ENCODE peak calls at places on chromosome 6, in six cellular contexts. R, I, P, F, X and T are unnamed samples.

GRCh38 chr6:134249759-134250602 is 67.9 kb downstream of the SGK1 start:
- DNase-seq in P (peak), X (peak), I (no peak), R (no peak), F (no peak), T (no peak)

GRCh38 chr6:137777299-137778075 is 89.6 kb upstream of the TNFAIP3 start:
- DNase-seq in I (no peak), P (no peak), R (no peak), X (peak), F (no peak), T (no peak)

GRCh38 chr6:157629220-157629619 is 193.8 kb upstream of the SNX9 start:
- DNase-seq in F (peak), X (peak), P (no peak), I (no peak), R (no peak), T (no peak)

GRCh38 chr6:169724554-169725269 is 412 bp upstream of the PHF10 start:
- DNase-seq in P (peak), R (no peak), X (no peak), F (peak), I (peak), T (peak)

GRCh38 chr6:20704325-20704724 is 170.1 kb downstream of the CDKAL1 start:
- DNase-seq in I (no peak), F (no peak), X (no peak), R (no peak), P (no peak), T (no peak)

GRCh38 chr6:56693246-56693607 is 50.5 kb upstream of the DST start:
- DNase-seq in F (peak), X (peak), R (no peak), I (peak), P (peak), T (peak)

GRCh38 chr6:2197177-2197671 is 48.2 kb downstream of the GMDS start:
- DNase-seq in F (no peak), I (peak), X (peak), R (no peak), P (peak), T (no peak)

GRCh38 chr6:129609635-129610034 is 100.3 kb downstream of the ARHGAP18 start:
- DNase-seq in X (no peak), I (no peak), P (no peak), F (no peak), R (no peak), T (no peak)

GRCh38 chr6:52418606-52419005 is 1.5 kb upstream of the EFHC1 start:
- DNase-seq in X (no peak), P (no peak), I (no peak), F (no peak), R (no peak), T (no peak)

GRCh38 chr6:106908386-106908840 is 66.1 kb downstream of the CD24 start:
- DNase-seq in P (no peak), I (no peak), X (no peak), F (no peak), R (no peak), T (no peak)

GRCh38 chr6:4299476-4299875 is 164.1 kb upstream of the ECI2 start:
- DNase-seq in I (no peak), R (no peak), P (peak), F (no peak), X (no peak), T (no peak)

GRCh38 chr6:22149501-22150490 is 147.0 kb downstream of the PRL start:
- DNase-seq in X (peak), I (no peak), P (no peak), F (no peak), R (peak), T (peak)

GRCh38 chr6:142011156-142011555 is 121.6 kb upstream of the GJE1 start:
- DNase-seq in P (peak), I (no peak), F (no peak), X (peak), R (no peak), T (no peak)

GRCh38 chr6:24858154-24858801 is 59.6 kb upstream of the ARMH2 start:
- DNase-seq in I (no peak), R (no peak), F (no peak), P (peak), X (peak), T (no peak)

GRCh38 chr6:45558858-45559257 is 181.1 kb upstream of the SUPT3H start:
- DNase-seq in I (no peak), X (no peak), F (no peak), R (no peak), P (peak), T (no peak)

GRCh38 chr6:158472453-158472852 is 87.4 kb upstream of the TMEM181 start:
- DNase-seq in P (no peak), F (no peak), X (no peak), I (no peak), R (no peak), T (no peak)

GRCh38 chr6:95230071-95230740 is 347.1 kb upstream of the MANEA start:
- DNase-seq in F (no peak), P (no peak), R (no peak), X (no peak), I (no peak), T (no peak)

GRCh38 chr6:79607000-79607399 is 24.1 kb upstream of the SH3BGRL2 start:
- DNase-seq in I (no peak), X (no peak), F (no peak), P (no peak), R (no peak), T (no peak)

GRCh38 chr6:47722178-47722577 is 23.8 kb downstream of the ADGRF4 start:
- DNase-seq in F (no peak), R (no peak), P (no peak), X (no peak), I (no peak), T (no peak)

GRCh38 chr6:142816024-142816423 is 129.0 kb downstream of the HIVEP2 start:
- DNase-seq in P (no peak), F (no peak), X (peak), R (no peak), I (no peak), T (no peak)

GRCh38 chr6:39881851-39882566 is 52.3 kb downstream of the MOCS1 start:
- DNase-seq in R (no peak), F (no peak), X (peak), P (peak), I (no peak), T (no peak)

GRCh38 chr6:170183521-170183920 is 107.4 kb downstream of the DLL1 start:
- DNase-seq in R (no peak), I (no peak), X (no peak), P (no peak), F (no peak), T (no peak)

GRCh38 chr6:51738614-51739013 is 348.8 kb downstream of the PKHD1 start:
- DNase-seq in F (no peak), R (no peak), X (no peak), I (no peak), P (no peak), T (no peak)

GRCh38 chr6:37741757-37742400 is 44.2 kb upstream of the MDGA1 start:
- DNase-seq in R (no peak), I (no peak), P (peak), X (peak), F (no peak), T (no peak)

GRCh38 chr6:148358196-148358785 is 15.7 kb downstream of the SASH1 start:
- DNase-seq in P (no peak), R (no peak), F (no peak), X (peak), I (peak), T (no peak)

GRCh38 chr6:125104425-125104824 is 49.1 kb upstream of the TPD52L1 start:
- DNase-seq in R (no peak), I (no peak), X (peak), P (peak), F (no peak), T (peak)

GRCh38 chr6:33249732-33250625 is 21.7 kb downstream of the VPS52 start:
- DNase-seq in I (peak), X (peak), R (no peak), F (no peak), P (peak), T (peak)

GRCh38 chr6:37550436-37550835 is 50.7 kb upstream of the CCDC167 start:
- DNase-seq in P (peak), X (peak), R (no peak), I (no peak), F (no peak), T (peak)

GRCh38 chr6:89386917-89387491 is 25.1 kb downstream of the RRAGD start:
- DNase-seq in P (no peak), R (no peak), X (no peak), F (no peak), I (no peak), T (no peak)

GRCh38 chr6:106799008-106799952 is 169.9 kb downstream of the QRSL1 start:
- DNase-seq in R (no peak), P (peak), F (no peak), X (peak), I (no peak), T (no peak)

GRCh38 chr6:41586564-41586963 is 40.4 kb downstream of the FOXP4 start:
- DNase-seq in X (no peak), P (no peak), F (no peak), I (no peak), R (no peak), T (no peak)

GRCh38 chr6:2021713-2022125 is 223.7 kb downstream of the GMDS start:
- DNase-seq in I (peak), P (peak), X (peak), F (peak), R (peak), T (peak)

GRCh38 chr6:67501738-67502137 is 1133.3 kb upstream of the ADGRB3 start:
- DNase-seq in I (no peak), R (no peak), X (peak), F (no peak), P (no peak), T (no peak)

GRCh38 chr6:165096209-165096608 is 213.2 kb downstream of the C6orf118 start:
- DNase-seq in X (no peak), P (no peak), R (no peak), F (no peak), I (no peak), T (no peak)

GRCh38 chr6:44634321-44634720 is 246.8 kb downstream of the CDC5L start:
- DNase-seq in F (no peak), X (no peak), P (no peak), R (no peak), I (no peak), T (no peak)

GRCh38 chr6:36839819-36840379 is 655 bp upstream of the CPNE5 start:
- DNase-seq in I (peak), R (no peak), X (peak), F (no peak), P (peak), T (no peak)